ENCODE peak calls at places on chromosomes 1 and 21, in four cellular contexts. One of them, this sample, is unnamed.

GRCh38 chr1:23908453-23909341 is 4.5 kb downstream of the CNR2 start:
- DNase-seq in A549: no peak
- DNase-seq in GM12878: peak
- DNase-seq in HepG2: no peak
- DNase-seq in this sample: peak

GRCh38 chr21:46662765-46663500 is 27.5 kb downstream of the PRMT2 start:
- DNase-seq in HepG2: no peak
- DNase-seq in A549: no peak
- DNase-seq in GM12878: no peak
- DNase-seq in this sample: no peak

GRCh38 chr1:36297062-36297461 is 9.1 kb upstream of the SH3D21 start:
- DNase-seq in GM12878: no peak
- DNase-seq in HepG2: peak
- DNase-seq in A549: no peak
- DNase-seq in this sample: no peak

GRCh38 chr21:40830836-40831235 is 16.1 kb downstream of the DSCAM start:
- DNase-seq in HepG2: no peak
- DNase-seq in GM12878: no peak
- DNase-seq in A549: no peak
- DNase-seq in this sample: no peak

GRCh38 chr1:40825430-40825778 is 36.8 kb downstream of the CITED4 start:
- DNase-seq in A549: no peak
- DNase-seq in HepG2: no peak
- DNase-seq in GM12878: no peak
- DNase-seq in this sample: no peak

GRCh38 chr1:243713470-243714186 is 136.4 kb downstream of the AKT3 start:
- DNase-seq in A549: no peak
- DNase-seq in GM12878: no peak
- DNase-seq in HepG2: no peak
- DNase-seq in this sample: no peak

GRCh38 chr1:205680073-205680851 is at the start of gene SLC45A3:
- DNase-seq in A549: peak
- DNase-seq in GM12878: no peak
- DNase-seq in HepG2: no peak
- DNase-seq in this sample: peak

GRCh38 chr1:234925440-234926251 is 203.0 kb downstream of the TOMM20 start:
- DNase-seq in A549: peak
- DNase-seq in HepG2: peak
- DNase-seq in GM12878: peak
- DNase-seq in this sample: no peak

GRCh38 chr1:113647121-113647520 is 112.2 kb downstream of the PHTF1 start:
- DNase-seq in HepG2: no peak
- DNase-seq in GM12878: no peak
- DNase-seq in A549: no peak
- DNase-seq in this sample: no peak

GRCh38 chr1:245428681-245429080 is 273.9 kb downstream of the KIF26B start:
- DNase-seq in A549: no peak
- DNase-seq in HepG2: no peak
- DNase-seq in GM12878: no peak
- DNase-seq in this sample: no peak

GRCh38 chr1:63189677-63190076 is 132.7 kb upstream of the FOXD3 start:
- DNase-seq in HepG2: no peak
- DNase-seq in A549: no peak
- DNase-seq in GM12878: no peak
- DNase-seq in this sample: no peak

GRCh38 chr1:218517507-218517906 is 172.4 kb downstream of the TGFB2 start:
- DNase-seq in HepG2: no peak
- DNase-seq in GM12878: no peak
- DNase-seq in A549: no peak
- DNase-seq in this sample: no peak

GRCh38 chr1:64922336-64922735 is 44.0 kb downstream of the JAK1 start:
- DNase-seq in HepG2: no peak
- DNase-seq in GM12878: no peak
- DNase-seq in A549: no peak
- DNase-seq in this sample: no peak

GRCh38 chr1:67759692-67760029 is 73.6 kb downstream of the GNG12 start:
- DNase-seq in A549: no peak
- DNase-seq in GM12878: no peak
- DNase-seq in HepG2: no peak
- DNase-seq in this sample: no peak

GRCh38 chr1:59139396-59139795 is 157.5 kb upstream of the FGGY start:
- DNase-seq in A549: peak
- DNase-seq in GM12878: no peak
- DNase-seq in HepG2: peak
- DNase-seq in this sample: peak

GRCh38 chr1:42178249-42178648 is 13.7 kb upstream of the GUCA2A start:
- DNase-seq in A549: no peak
- DNase-seq in GM12878: no peak
- DNase-seq in HepG2: no peak
- DNase-seq in this sample: no peak

GRCh38 chr1:233277637-233278413 is 17.7 kb downstream of the PCNX2 start:
- DNase-seq in GM12878: no peak
- DNase-seq in A549: no peak
- DNase-seq in HepG2: no peak
- DNase-seq in this sample: no peak

GRCh38 chr1:2610036-2610720 is 22.6 kb downstream of the MMEL1 start:
- DNase-seq in HepG2: no peak
- DNase-seq in A549: no peak
- DNase-seq in GM12878: no peak
- DNase-seq in this sample: no peak

GRCh38 chr21:44286716-44287632 is 1.3 kb downstream of the AIRE start:
- DNase-seq in HepG2: no peak
- DNase-seq in GM12878: no peak
- DNase-seq in A549: no peak
- DNase-seq in this sample: no peak

GRCh38 chr1:173249349-173249748 is 42.2 kb upstream of the TNFSF4 start:
- DNase-seq in HepG2: no peak
- DNase-seq in GM12878: no peak
- DNase-seq in A549: no peak
- DNase-seq in this sample: no peak

GRCh38 chr1:1399870-1400575 is 888 bp upstream of the CCNL2 start:
- DNase-seq in GM12878: no peak
- DNase-seq in HepG2: no peak
- DNase-seq in A549: no peak
- DNase-seq in this sample: no peak

GRCh38 chr1:218526198-218526580 is 181.1 kb downstream of the TGFB2 start:
- DNase-seq in GM12878: no peak
- DNase-seq in A549: no peak
- DNase-seq in HepG2: no peak
- DNase-seq in this sample: no peak

GRCh38 chr1:201500670-201501120 is 6.2 kb downstream of the CSRP1 start:
- DNase-seq in A549: no peak
- DNase-seq in GM12878: no peak
- DNase-seq in HepG2: no peak
- DNase-seq in this sample: no peak

GRCh38 chr21:42032968-42033367 is 22.8 kb upstream of the ZBTB21 start:
- DNase-seq in A549: no peak
- DNase-seq in GM12878: no peak
- DNase-seq in HepG2: no peak
- DNase-seq in this sample: no peak

GRCh38 chr1:183517401-183517800 is 45.1 kb downstream of the SMG7 start:
- DNase-seq in HepG2: no peak
- DNase-seq in A549: no peak
- DNase-seq in GM12878: no peak
- DNase-seq in this sample: no peak

GRCh38 chr1:239816090-239816812 is 275.4 kb upstream of the FMN2 start:
- DNase-seq in GM12878: no peak
- DNase-seq in A549: peak
- DNase-seq in HepG2: peak
- DNase-seq in this sample: no peak

GRCh38 chr21:45410865-45411809 is 6.2 kb downstream of the COL18A1 start:
- DNase-seq in GM12878: no peak
- DNase-seq in HepG2: no peak
- DNase-seq in A549: no peak
- DNase-seq in this sample: peak

GRCh38 chr1:15153842-15154479 is 414 bp downstream of the TMEM51 start:
- DNase-seq in HepG2: no peak
- DNase-seq in A549: peak
- DNase-seq in GM12878: no peak
- DNase-seq in this sample: peak

GRCh38 chr21:32423846-32424535 is 11.5 kb downstream of the EVA1C start:
- DNase-seq in HepG2: no peak
- DNase-seq in GM12878: no peak
- DNase-seq in A549: no peak
- DNase-seq in this sample: no peak

GRCh38 chr1:29122987-29123870 is 474 bp downstream of the TMEM200B start:
- DNase-seq in HepG2: no peak
- DNase-seq in A549: no peak
- DNase-seq in GM12878: no peak
- DNase-seq in this sample: no peak

GRCh38 chr1:40078512-40079333 is 18.3 kb downstream of the PPT1 start:
- DNase-seq in GM12878: no peak
- DNase-seq in HepG2: peak
- DNase-seq in A549: peak
- DNase-seq in this sample: peak

GRCh38 chr1:115655307-115655664 is 13.5 kb downstream of the VANGL1 start:
- DNase-seq in GM12878: no peak
- DNase-seq in HepG2: no peak
- DNase-seq in A549: no peak
- DNase-seq in this sample: no peak

GRCh38 chr1:61864501-61864900 is 122.2 kb downstream of the PATJ start:
- DNase-seq in HepG2: no peak
- DNase-seq in GM12878: no peak
- DNase-seq in A549: no peak
- DNase-seq in this sample: no peak

DNA sequence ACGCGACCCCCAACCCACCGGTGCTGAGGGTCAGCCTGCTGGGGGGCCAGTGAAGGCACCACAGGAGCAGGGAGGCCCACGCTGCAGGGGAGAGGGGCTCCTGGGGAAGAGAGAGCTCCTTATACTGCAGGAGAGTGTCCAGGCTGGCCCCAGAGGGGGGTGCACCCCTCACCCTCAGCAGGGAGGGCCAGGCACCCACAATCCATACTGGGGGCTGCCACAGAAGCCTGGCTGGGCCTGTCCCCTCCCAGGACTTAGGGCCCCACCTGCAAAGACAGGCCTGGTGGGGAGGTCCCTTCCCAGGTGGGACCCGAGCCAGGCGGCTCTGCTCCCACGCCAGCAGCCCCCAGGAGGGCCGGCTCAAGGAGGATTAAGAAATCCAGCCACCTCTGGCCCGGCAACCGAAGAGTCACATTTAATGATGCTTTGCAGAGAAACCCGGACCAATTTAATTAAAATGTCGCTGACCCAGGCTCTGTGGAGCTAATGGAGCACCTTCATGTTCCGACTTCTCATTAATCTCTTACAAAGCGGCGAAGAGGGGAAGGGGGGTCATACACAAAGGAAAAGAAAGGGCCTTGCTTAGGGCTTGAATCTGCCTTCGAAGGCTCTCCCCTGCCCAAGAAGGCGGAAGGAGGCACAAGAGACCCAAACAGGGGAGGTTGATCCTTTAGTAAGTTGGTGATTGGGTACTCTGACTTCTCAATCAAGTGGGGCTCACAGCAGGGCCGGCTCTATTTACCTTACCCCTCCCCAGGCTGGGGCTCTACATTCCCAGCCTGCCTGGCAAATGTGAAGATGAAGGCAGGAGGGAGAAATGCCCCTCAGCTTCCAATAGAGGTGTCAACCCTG is 25.0 kb downstream of the WNT9A start:
- DNase-seq in HepG2: no peak
- DNase-seq in A549: no peak
- DNase-seq in GM12878: no peak
- DNase-seq in this sample: no peak
- TF ChIP-seq RAD21 in HepG2: no peak
- TF ChIP-seq RAD21 in A549: no peak
- TF ChIP-seq RAD21 in GM12878: no peak
- TF ChIP-seq RAD21 in this sample: no peak

DNA sequence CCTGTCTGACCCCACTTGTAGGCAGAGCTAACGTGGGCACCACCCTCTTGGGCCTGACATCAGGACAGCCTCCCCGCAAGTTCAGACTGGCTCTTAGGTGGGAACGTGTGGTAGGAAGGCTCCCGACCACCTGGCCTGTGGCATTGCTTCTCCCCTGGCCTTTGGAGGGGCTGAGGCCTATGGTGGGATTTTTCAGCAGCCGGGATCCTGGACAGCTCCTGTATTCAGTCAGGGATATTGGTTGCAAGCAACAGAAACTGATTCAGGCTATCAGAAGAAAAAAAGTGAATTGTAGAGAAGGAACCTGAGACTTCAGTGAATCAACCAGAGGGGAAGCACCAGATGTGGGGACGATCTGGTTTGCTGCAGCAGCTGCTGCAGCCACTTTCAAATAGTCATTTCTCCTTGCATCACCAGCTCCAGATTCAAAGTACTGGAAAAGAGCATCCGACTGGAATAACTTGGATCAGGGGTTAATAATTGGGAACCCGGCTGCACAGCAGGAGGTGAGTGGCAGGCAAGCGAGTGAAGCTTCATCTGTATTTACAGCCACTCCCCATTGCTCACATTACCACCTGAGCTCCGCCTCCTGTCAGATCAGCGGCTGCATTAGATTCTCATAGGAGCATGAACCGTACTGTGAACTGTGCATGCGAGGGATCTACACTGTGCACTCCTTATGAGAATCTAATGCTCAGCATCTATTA is 5.9 kb downstream of the RNF186 start:
- DNase-seq in HepG2: no peak
- DNase-seq in A549: no peak
- DNase-seq in GM12878: no peak
- DNase-seq in this sample: no peak
- TF ChIP-seq REST in HepG2: peak
- TF ChIP-seq REST in A549: peak
- TF ChIP-seq REST in GM12878: peak
- TF ChIP-seq REST in this sample: no peak

GRCh38 chr1:166882893-166883292 is 6.8 kb upstream of the TADA1 start:
- DNase-seq in HepG2: no peak
- DNase-seq in GM12878: no peak
- DNase-seq in A549: no peak
- DNase-seq in this sample: no peak

GRCh38 chr1:166884971-166885370 is 8.9 kb upstream of the TADA1 start:
- DNase-seq in GM12878: no peak
- DNase-seq in A549: no peak
- DNase-seq in HepG2: no peak
- DNase-seq in this sample: no peak

GRCh38 chr1:166888710-166889109 is 12.6 kb upstream of the TADA1 start:
- DNase-seq in GM12878: no peak
- DNase-seq in A549: no peak
- DNase-seq in HepG2: no peak
- DNase-seq in this sample: peak

GRCh38 chr1:166884040-166884642 is 8.1 kb upstream of the TADA1 start:
- DNase-seq in GM12878: no peak
- DNase-seq in A549: peak
- DNase-seq in HepG2: no peak
- DNase-seq in this sample: peak
- TF ChIP-seq KDM1A in GM12878: no peak
- TF ChIP-seq KDM1A in A549: no peak
- TF ChIP-seq KDM1A in HepG2: no peak
- TF ChIP-seq KDM1A in this sample: no peak

GRCh38 chr1:193480755-193481154 is 294.3 kb upstream of the B3GALT2 start:
- DNase-seq in A549: no peak
- DNase-seq in GM12878: no peak
- DNase-seq in HepG2: no peak
- DNase-seq in this sample: no peak

GRCh38 chr1:193489191-193489590 is 302.8 kb upstream of the B3GALT2 start:
- DNase-seq in HepG2: no peak
- DNase-seq in GM12878: no peak
- DNase-seq in A549: no peak
- DNase-seq in this sample: no peak

GRCh38 chr1:193487722-193488121 is 301.3 kb upstream of the B3GALT2 start:
- DNase-seq in A549: no peak
- DNase-seq in GM12878: no peak
- DNase-seq in HepG2: no peak
- DNase-seq in this sample: no peak

GRCh38 chr1:193486671-193487229 is 300.3 kb upstream of the B3GALT2 start:
- DNase-seq in GM12878: no peak
- DNase-seq in A549: no peak
- DNase-seq in HepG2: no peak
- DNase-seq in this sample: no peak
- TF ChIP-seq RAD21 in GM12878: no peak
- TF ChIP-seq RAD21 in A549: no peak
- TF ChIP-seq RAD21 in HepG2: no peak
- TF ChIP-seq RAD21 in this sample: no peak